ENCODE peak calls at places on chromosomes 16 and 17, in eight cellular contexts. V is GM23338, H is GM12891, G is sigmoid colon, M is HCT116, I is K562, Q is GM12878, R is transverse colon. B is an unnamed sample.

GRCh38 chr16:79334127-79334526 is 266.4 kb downstream of the MAF start:
- DNase-seq in Q (no peak), R (peak), I (peak), M (no peak), V (peak), H (no peak), G (no peak), B (no peak)

GRCh38 chr17:61442878-61443474 is 9.2 kb upstream of the TBX4 start:
- DNase-seq in H (no peak), V (no peak), R (no peak), M (no peak), G (no peak), Q (no peak), I (peak), B (no peak)

GRCh38 chr16:76081936-76082335 is 195.3 kb upstream of the CNTNAP4 start:
- DNase-seq in Q (no peak), H (no peak), R (no peak), V (no peak), M (no peak), I (no peak), G (no peak), B (no peak)

GRCh38 chr17:40442392-40443195 is 656 bp upstream of the IGFBP4 start:
- DNase-seq in Q (no peak), M (no peak), G (peak), I (peak), R (peak), H (no peak), V (peak), B (peak)

GRCh38 chr17:296382-296781 is 56.2 kb downstream of the RPH3AL start:
- DNase-seq in R (no peak), H (no peak), V (no peak), I (no peak), M (no peak), G (no peak), Q (no peak), B (peak)

GRCh38 chr16:21638573-21638975 is 13.8 kb downstream of the IGSF6 start:
- DNase-seq in I (no peak), G (no peak), R (no peak), V (no peak), Q (no peak), H (no peak), M (no peak), B (no peak)

GRCh38 chr17:49365667-49366066 is 3.6 kb upstream of the ZNF652 start:
- DNase-seq in G (no peak), M (peak), R (no peak), H (no peak), Q (no peak), V (peak), I (no peak), B (no peak)

GRCh38 chr16:75703341-75703740 is 2.1 kb upstream of the DUXB start:
- DNase-seq in H (no peak), R (no peak), I (no peak), G (no peak), V (no peak), M (no peak), Q (no peak), B (no peak)

GRCh38 chr16:27314161-27314723 is 468 bp downstream of the IL4R start:
- DNase-seq in Q (no peak), I (peak), M (peak), R (peak), H (no peak), V (peak), G (peak), B (peak)

GRCh38 chr16:72832640-72833039 is 215.3 kb downstream of the ZFHX3 start:
- DNase-seq in G (peak), V (peak), Q (no peak), I (peak), M (no peak), R (peak), H (no peak), B (peak)

GRCh38 chr17:38870259-38871165 is 654 bp downstream of the LASP1 start:
- DNase-seq in V (peak), G (peak), I (peak), M (no peak), H (peak), Q (no peak), R (peak), B (peak)

GRCh38 chr17:63423251-63423950 is 22.7 kb downstream of the CYB561 start:
- DNase-seq in H (no peak), V (no peak), G (no peak), M (no peak), R (no peak), Q (no peak), I (no peak), B (no peak)

GRCh38 chr16:78075800-78076199 is 23.7 kb upstream of the WWOX start:
- DNase-seq in H (no peak), V (peak), G (no peak), Q (no peak), R (no peak), M (no peak), I (no peak), B (no peak)

GRCh38 chr17:45171338-45172231 is 9.9 kb downstream of the HEXIM2 start:
- DNase-seq in V (peak), G (peak), R (peak), Q (no peak), I (peak), H (no peak), M (no peak), B (no peak)

GRCh38 chr17:28416703-28417311 is 10.8 kb upstream of the SLC46A1 start:
- DNase-seq in V (peak), Q (no peak), G (no peak), M (peak), R (peak), I (peak), H (peak), B (no peak)

GRCh38 chr17:44906010-44906646 is 6.9 kb upstream of the EFTUD2 start:
- DNase-seq in G (no peak), R (no peak), Q (no peak), I (no peak), H (no peak), M (peak), V (no peak), B (no peak)

GRCh38 chr17:65666869-65667268 is 105.4 kb upstream of the AXIN2 start:
- DNase-seq in M (no peak), G (no peak), H (no peak), I (no peak), Q (no peak), V (no peak), R (no peak), B (no peak)

GRCh38 chr16:28528463-28528867 is 10.3 kb downstream of the NUPR1 start:
- DNase-seq in H (no peak), G (no peak), I (no peak), V (no peak), Q (no peak), M (no peak), R (no peak), B (no peak)

GRCh38 chr17:34382586-34383224 is 19.7 kb upstream of the CCL1 start:
- DNase-seq in G (no peak), R (peak), M (no peak), V (no peak), Q (peak), H (no peak), I (no peak), B (no peak)

GRCh38 chr16:11059588-11059987 is 115.2 kb downstream of the CLEC16A start:
- DNase-seq in Q (no peak), R (no peak), G (peak), V (no peak), H (no peak), I (no peak), M (no peak), B (no peak)

GRCh38 chr17:69733171-69734014 is 318.9 kb downstream of the MAP2K6 start:
- DNase-seq in G (no peak), R (no peak), M (no peak), I (no peak), V (no peak), Q (no peak), H (no peak), B (peak)

GRCh38 chr16:82152641-82153094 is 17.4 kb downstream of the MPHOSPH6 start:
- DNase-seq in H (no peak), V (no peak), I (no peak), G (no peak), M (no peak), R (peak), Q (no peak), B (no peak)

GRCh38 chr17:39229274-39229913 is 3.6 kb upstream of the STAC2 start:
- DNase-seq in V (no peak), I (no peak), R (no peak), G (no peak), Q (no peak), H (no peak), M (no peak), B (no peak)

GRCh38 chr17:50144346-50144745 is 6.1 kb downstream of the PPP1R9B start:
- DNase-seq in R (no peak), M (no peak), H (no peak), Q (no peak), I (no peak), G (no peak), V (no peak), B (no peak)

GRCh38 chr17:47697948-47698711 is 4.2 kb downstream of the TBKBP1 start:
- DNase-seq in G (peak), M (no peak), Q (no peak), I (no peak), V (peak), H (no peak), R (no peak), B (no peak)

GRCh38 chr16:88002749-88003148 is 51.5 kb downstream of the BANP start:
- DNase-seq in V (no peak), R (no peak), G (peak), M (no peak), Q (no peak), I (no peak), H (no peak), B (no peak)

GRCh38 chr17:17837966-17838962 is 1.5 kb upstream of the SREBF1 start:
- DNase-seq in R (peak), Q (no peak), H (no peak), V (peak), G (no peak), I (no peak), M (peak), B (no peak)
- TF ChIP-seq POLR2AphosphoS5 in R (peak), Q (no peak), H (no peak), V (peak), G (peak), I (peak), M (peak), B (no peak)

DNA sequence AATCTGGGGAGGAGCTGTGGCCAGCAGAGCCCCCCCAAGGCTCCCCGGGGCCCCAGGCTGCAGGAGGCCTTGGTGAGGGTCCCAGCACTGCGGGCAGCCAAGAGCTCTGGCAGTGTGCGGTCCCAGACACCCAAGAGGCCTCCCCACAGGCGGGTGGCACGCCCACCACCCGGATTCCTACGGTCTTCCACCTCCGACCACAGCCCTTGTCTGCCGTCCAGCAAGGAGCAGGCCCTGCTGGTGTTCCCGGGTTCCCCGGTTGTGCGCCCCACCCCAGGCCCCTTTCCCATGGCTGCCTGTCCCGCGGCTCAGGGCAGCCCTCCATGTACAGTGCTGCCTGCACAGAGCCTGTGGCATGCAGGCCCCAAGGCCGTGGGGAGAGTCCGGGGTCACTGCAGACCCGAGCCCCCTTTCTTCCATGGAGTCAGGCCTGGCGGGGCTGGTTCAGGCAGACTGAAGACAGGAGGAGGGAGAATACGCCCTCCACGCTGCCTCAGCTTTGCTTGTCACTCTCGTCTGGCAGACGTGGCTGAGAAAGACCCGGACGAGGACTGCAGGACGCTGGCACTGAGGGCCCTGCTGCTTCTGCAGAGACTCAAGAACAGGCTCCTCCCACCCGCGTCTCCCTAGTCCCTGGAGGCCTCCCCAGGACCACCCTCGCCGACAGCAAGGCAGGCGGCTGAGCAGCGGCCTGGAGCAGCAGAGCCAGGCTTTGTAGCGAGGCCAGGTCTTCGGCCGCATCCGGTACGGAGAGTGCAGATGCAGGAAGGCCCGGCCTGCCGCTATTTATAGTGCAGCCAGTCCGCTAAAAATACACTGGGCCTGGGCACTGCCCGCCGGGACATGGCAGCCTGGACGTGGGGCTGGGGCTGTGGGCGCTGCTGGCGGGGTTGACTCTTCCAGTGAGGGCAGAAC is 16.4 kb downstream of the TELO2 start:
- DNase-seq in R (no peak), Q (no peak), V (no peak), H (no peak), I (no peak), G (no peak), M (no peak), B (no peak)
- TF ChIP-seq POLR2AphosphoS5 in R (no peak), Q (no peak), V (no peak), H (no peak), I (no peak), G (no peak), M (no peak), B (no peak)

GRCh38 chr16:53080345-53081031 is 25.7 kb downstream of the CHD9 start:
- DNase-seq in R (peak), V (no peak), G (peak), H (no peak), M (no peak), I (no peak), Q (no peak), B (no peak)
- TF ChIP-seq POLR2AphosphoS5 in R (no peak), V (no peak), G (no peak), H (no peak), M (no peak), I (no peak), Q (no peak), B (no peak)

DNA sequence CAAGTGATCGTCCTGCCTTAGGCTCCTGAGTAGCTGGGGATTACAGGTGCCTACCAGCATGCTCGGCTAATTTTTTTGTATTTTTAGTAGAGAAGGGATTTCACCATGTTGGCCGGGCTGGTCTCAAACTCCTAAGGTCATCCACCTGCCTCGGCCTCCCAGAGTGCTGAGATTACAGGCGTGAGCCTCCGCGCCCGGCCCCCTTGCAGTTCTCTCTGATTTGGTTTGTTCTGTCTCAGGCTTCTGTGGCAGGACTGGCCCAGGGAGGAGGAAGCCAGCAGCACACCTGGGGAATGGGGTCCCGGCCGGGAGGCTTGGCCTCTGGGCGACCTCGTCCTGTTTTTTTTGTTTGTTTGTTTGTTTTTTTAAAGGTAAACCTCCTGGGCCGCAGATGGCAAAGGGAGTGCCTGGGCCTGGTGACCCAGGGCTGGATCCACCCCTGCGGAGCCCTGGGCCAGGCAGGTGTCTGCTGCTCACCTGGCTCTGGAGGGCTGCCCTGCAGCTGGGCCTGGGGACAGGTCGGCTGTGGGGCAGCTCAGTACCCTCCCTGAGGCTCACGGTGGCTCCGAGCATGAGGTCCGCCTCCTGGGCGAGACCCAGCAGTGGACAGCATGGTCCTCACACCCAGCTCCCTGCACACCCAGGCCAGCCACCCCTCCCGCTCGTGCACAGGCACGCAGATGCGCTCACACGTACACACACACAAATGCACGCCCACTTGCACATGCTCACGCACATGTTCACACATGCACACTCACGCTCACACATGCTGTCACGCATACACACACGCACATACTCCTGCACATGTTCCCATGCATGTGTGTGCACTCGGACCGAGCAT is 3.3 kb upstream of the NUDT16L1 start:
- DNase-seq in I (no peak), M (no peak), Q (no peak), G (peak), R (no peak), V (no peak), H (no peak), B (peak)
- TF ChIP-seq POLR2AphosphoS5 in I (no peak), M (no peak), Q (no peak), G (no peak), R (no peak), V (no peak), H (peak), B (no peak)

GRCh38 chr17:59330314-59330942 is 1.0 kb upstream of the YPEL2 start:
- DNase-seq in V (peak), G (peak), H (no peak), Q (no peak), M (no peak), R (peak), I (no peak), B (peak)
- TF ChIP-seq POLR2AphosphoS5 in V (no peak), G (peak), H (no peak), Q (no peak), M (no peak), R (peak), I (no peak), B (peak)

DNA sequence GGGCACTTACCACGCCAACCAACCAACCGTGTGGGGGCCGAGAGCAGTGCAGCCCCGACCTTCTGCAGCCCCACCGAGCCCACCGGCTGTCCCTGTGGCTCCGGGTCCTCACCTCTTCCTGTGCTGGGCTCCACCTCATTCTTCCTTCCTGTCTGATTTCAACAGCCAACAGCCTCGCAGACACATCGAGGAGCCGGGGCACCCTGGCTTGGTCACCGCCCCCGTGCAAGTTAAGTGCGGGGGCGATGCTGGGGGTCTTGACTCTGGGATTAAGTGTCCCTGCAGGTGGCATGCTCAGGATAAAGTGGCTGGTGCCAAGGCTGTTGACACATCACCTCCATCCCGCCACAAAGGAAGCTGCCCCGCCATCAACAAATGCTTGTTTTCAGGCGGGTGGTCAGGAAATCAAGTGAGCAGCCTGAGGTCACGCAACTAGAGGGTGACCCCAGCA is at the start of gene NLRC3:
- DNase-seq in V (no peak), M (no peak), G (no peak), I (no peak), H (no peak), Q (no peak), R (peak), B (no peak)
- TF ChIP-seq POLR2AphosphoS5 in V (no peak), M (no peak), G (no peak), I (no peak), H (no peak), Q (no peak), R (no peak), B (no peak)

GRCh38 chr17:19723967-19724366 is 7.6 kb upstream of the SLC47A2 start:
- DNase-seq in G (no peak), H (no peak), Q (no peak), I (no peak), M (no peak), V (no peak), R (no peak), B (peak)
- TF ChIP-seq POLR2AphosphoS5 in G (no peak), H (no peak), Q (no peak), I (no peak), M (no peak), V (no peak), R (no peak), B (no peak)

DNA sequence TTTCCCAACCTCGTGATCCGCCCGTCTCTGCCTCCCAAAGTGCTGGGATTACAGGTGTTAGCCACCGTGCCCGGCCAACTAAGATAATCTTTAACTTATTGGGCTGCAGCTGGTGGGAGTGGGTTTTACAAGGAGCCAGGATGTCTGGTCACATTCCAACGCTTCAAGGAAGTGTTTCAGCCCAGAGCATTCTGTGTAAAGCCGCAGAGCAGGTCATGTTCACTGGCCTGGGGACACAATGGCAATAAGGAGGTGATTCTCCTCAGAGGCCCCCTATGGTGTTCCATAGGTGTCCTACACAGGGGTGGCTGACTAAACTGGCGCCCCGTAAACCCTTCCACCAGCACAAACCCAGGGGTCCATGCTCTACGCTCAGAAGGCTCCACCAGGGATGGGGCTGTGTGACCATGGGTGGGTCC is 1.2 kb downstream of the QPRT start:
- DNase-seq in V (peak), Q (no peak), M (no peak), G (no peak), R (peak), I (no peak), H (no peak), B (no peak)
- TF ChIP-seq POLR2AphosphoS5 in V (no peak), Q (no peak), M (no peak), G (no peak), R (peak), I (no peak), H (no peak), B (no peak)

GRCh38 chr17:57257213-57257873 is 1.0 kb downstream of the MSI2 start:
- DNase-seq in Q (no peak), G (no peak), R (peak), M (no peak), H (no peak), I (peak), V (peak), B (no peak)

GRCh38 chr17:57257911-57258885 is 1.9 kb downstream of the MSI2 start:
- DNase-seq in I (peak), G (no peak), Q (no peak), R (no peak), M (no peak), H (no peak), V (peak), B (no peak)

GRCh38 chr17:57256708-57257112 is 387 bp downstream of the MSI2 start:
- DNase-seq in M (no peak), G (peak), V (peak), R (peak), H (no peak), Q (no peak), I (peak), B (peak)

GRCh38 chr17:57255182-57255775 is 1.0 kb upstream of the MSI2 start:
- DNase-seq in I (no peak), R (no peak), V (no peak), H (no peak), G (no peak), M (no peak), Q (no peak), B (no peak)

GRCh38 chr17:57255776-57256681 is at the start of gene MSI2:
- DNase-seq in G (peak), H (peak), M (peak), Q (peak), R (peak), V (peak), I (peak), B (peak)
- TF ChIP-seq POLR2AphosphoS5 in G (peak), H (no peak), M (peak), Q (no peak), R (peak), V (peak), I (peak), B (no peak)